ENCODE peak calls at places on chromosomes 6 and 20, in eight cellular contexts. E is pancreas, L is OCI-LY7, O is prostate gland, T is AG09309, X is AG04449, I is MG63, K is coronary artery. N is an unnamed sample.

GRCh38 chr20:43923322-43923721 is 8.7 kb downstream of the TOX2 start:
- DNase-seq in E (no peak), L (no peak), O (no peak), T (no peak), X (no peak), I (no peak), K (no peak), N (no peak)

GRCh38 chr6:46684771-46685170 is 2.9 kb upstream of the TDRD6 start:
- DNase-seq in E (no peak), L (no peak), O (no peak), T (no peak), X (peak), I (no peak), K (no peak), N (no peak)

GRCh38 chr6:44527191-44527960 is 139.9 kb downstream of the CDC5L start:
- DNase-seq in E (no peak), L (no peak), O (no peak), T (no peak), X (no peak), I (no peak), K (peak), N (no peak)

GRCh38 chr20:63232235-63233060 is 3.3 kb upstream of the BIRC7 start:
- DNase-seq in E (no peak), L (no peak), O (no peak), T (peak), X (peak), I (peak), K (no peak), N (no peak)

GRCh38 chr6:23642849-23643248 is 483.2 kb upstream of the NRSN1 start:
- DNase-seq in E (no peak), L (no peak), O (no peak), T (no peak), X (no peak), I (no peak), K (no peak), N (no peak)

GRCh38 chr20:54184920-54185626 is 11.3 kb upstream of the CYP24A1 start:
- DNase-seq in E (no peak), L (no peak), O (no peak), T (no peak), X (no peak), I (no peak), K (no peak), N (no peak)

GRCh38 chr6:22106445-22106844 is 190.4 kb downstream of the PRL start:
- DNase-seq in E (no peak), L (no peak), O (no peak), T (no peak), X (no peak), I (no peak), K (no peak), N (no peak)

GRCh38 chr6:170383466-170384075 is 77.0 kb downstream of the FAM120B start:
- DNase-seq in E (no peak), L (no peak), O (no peak), T (no peak), X (no peak), I (no peak), K (no peak), N (no peak)

GRCh38 chr6:37501632-37502466 is 2.2 kb upstream of the CCDC167 start:
- DNase-seq in E (no peak), L (peak), O (no peak), T (no peak), X (no peak), I (no peak), K (no peak), N (no peak)

GRCh38 chr6:152261179-152261578 is 376.0 kb downstream of the SYNE1 start:
- DNase-seq in E (no peak), L (no peak), O (no peak), T (no peak), X (no peak), I (no peak), K (no peak), N (peak)

GRCh38 chr20:62051166-62051900 is 14.3 kb downstream of the TAF4 start:
- DNase-seq in E (no peak), L (no peak), O (no peak), T (no peak), X (no peak), I (no peak), K (no peak), N (no peak)

GRCh38 chr6:34985236-34985635 is 96.2 kb downstream of the ANKS1A start:
- DNase-seq in E (no peak), L (no peak), O (no peak), T (no peak), X (no peak), I (no peak), K (no peak), N (no peak)

GRCh38 chr20:22904411-22904810 is 130.7 kb upstream of the SSTR4 start:
- DNase-seq in E (no peak), L (no peak), O (no peak), T (no peak), X (no peak), I (no peak), K (no peak), N (no peak)

GRCh38 chr6:167140589-167141474 is 16.9 kb downstream of the GPR31 start:
- DNase-seq in E (no peak), L (peak), O (no peak), T (no peak), X (no peak), I (no peak), K (no peak), N (no peak)

GRCh38 chr6:25681848-25682247 is 29.8 kb downstream of the SCGN start:
- DNase-seq in E (no peak), L (no peak), O (no peak), T (no peak), X (no peak), I (no peak), K (no peak), N (no peak)

GRCh38 chr6:105211831-105212230 is 32.0 kb upstream of the POPDC3 start:
- DNase-seq in E (no peak), L (no peak), O (no peak), T (no peak), X (no peak), I (no peak), K (no peak), N (no peak)

GRCh38 chr6:85455627-85456026 is 5.7 kb downstream of the NT5E start:
- DNase-seq in E (no peak), L (no peak), O (no peak), T (no peak), X (no peak), I (no peak), K (no peak), N (no peak)

GRCh38 chr6:150152891-150153876 is 10.3 kb downstream of the PPP1R14C start:
- DNase-seq in E (no peak), L (no peak), O (peak), T (no peak), X (no peak), I (no peak), K (no peak), N (no peak)

GRCh38 chr6:97394160-97394748 is 111.2 kb upstream of the MMS22L start:
- DNase-seq in E (no peak), L (peak), O (peak), T (peak), X (no peak), I (peak), K (no peak), N (no peak)

GRCh38 chr6:104930939-104931338 is 26.0 kb upstream of the LIN28B start:
- DNase-seq in E (no peak), L (no peak), O (no peak), T (no peak), X (no peak), I (no peak), K (no peak), N (no peak)

GRCh38 chr6:121354764-121355163 is 20.5 kb upstream of the TBC1D32 start:
- DNase-seq in E (no peak), L (no peak), O (no peak), T (no peak), X (no peak), I (no peak), K (no peak), N (no peak)

GRCh38 chr20:59866338-59866737 is 67.1 kb downstream of the SYCP2 start:
- DNase-seq in E (no peak), L (no peak), O (no peak), T (no peak), X (no peak), I (no peak), K (no peak), N (no peak)

GRCh38 chr6:12033770-12034169 is 21.7 kb downstream of the HIVEP1 start:
- DNase-seq in E (no peak), L (no peak), O (no peak), T (no peak), X (no peak), I (no peak), K (no peak), N (no peak)

GRCh38 chr20:38127011-38127621 is 38.0 kb downstream of the TGM2 start:
- DNase-seq in E (no peak), L (no peak), O (no peak), T (no peak), X (no peak), I (peak), K (peak), N (peak)

GRCh38 chr6:20921533-20921932 is 387.3 kb downstream of the CDKAL1 start:
- DNase-seq in E (no peak), L (no peak), O (no peak), T (peak), X (no peak), I (peak), K (no peak), N (no peak)

GRCh38 chr20:32354592-32355416 is 3.3 kb upstream of the ASXL1 start:
- DNase-seq in E (no peak), L (no peak), O (no peak), T (no peak), X (no peak), I (peak), K (no peak), N (no peak)

GRCh38 chr6:108001696-108002231 is 43.8 kb upstream of the SEC63 start:
- DNase-seq in E (no peak), L (no peak), O (no peak), T (no peak), X (no peak), I (no peak), K (no peak), N (no peak)

GRCh38 chr6:11824986-11825385 is 46.4 kb upstream of the ADTRP start:
- DNase-seq in E (no peak), L (no peak), O (no peak), T (no peak), X (no peak), I (no peak), K (no peak), N (no peak)

GRCh38 chr6:56851104-56851503 is 103.8 kb upstream of the BEND6 start:
- DNase-seq in E (no peak), L (no peak), O (no peak), T (no peak), X (no peak), I (no peak), K (no peak), N (no peak)

GRCh38 chr6:48325701-48326100 is 214.7 kb upstream of the PTCHD4 start:
- DNase-seq in E (no peak), L (no peak), O (no peak), T (no peak), X (no peak), I (no peak), K (no peak), N (no peak)

GRCh38 chr20:37564388-37565133 is 36.9 kb upstream of the BLCAP start:
- DNase-seq in E (peak), L (peak), O (no peak), T (no peak), X (no peak), I (peak), K (no peak), N (peak)

GRCh38 chr6:26056583-26057350 is 30.5 kb upstream of the HFE start:
- DNase-seq in E (peak), L (peak), O (peak), T (no peak), X (no peak), I (no peak), K (no peak), N (no peak)

GRCh38 chr6:136527831-136528230 is 22.4 kb downstream of the MAP7 start:
- DNase-seq in E (no peak), L (no peak), O (no peak), T (no peak), X (no peak), I (no peak), K (no peak), N (no peak)

GRCh38 chr6:21595265-21595950 is 1.9 kb downstream of the SOX4 start:
- DNase-seq in E (peak), L (peak), O (peak), T (no peak), X (no peak), I (peak), K (peak), N (peak)

GRCh38 chr6:97282238-97282725 is 734 bp downstream of the MMS22L start:
- DNase-seq in E (no peak), L (peak), O (no peak), T (no peak), X (no peak), I (no peak), K (no peak), N (no peak)

GRCh38 chr20:58783515-58783914 is 67.2 kb downstream of the GNAS-AS1 start:
- DNase-seq in E (no peak), L (no peak), O (no peak), T (no peak), X (no peak), I (no peak), K (no peak), N (no peak)

GRCh38 chr6:127457444-127458064 is 1.6 kb downstream of the KIAA0408 start:
- DNase-seq in E (no peak), L (no peak), O (no peak), T (peak), X (peak), I (no peak), K (no peak), N (no peak)
- H3K4me3 ChIP-seq in E (no peak), L (no peak), O (no peak), T (no peak), X (no peak), I (no peak), K (peak), N (peak)

DNA sequence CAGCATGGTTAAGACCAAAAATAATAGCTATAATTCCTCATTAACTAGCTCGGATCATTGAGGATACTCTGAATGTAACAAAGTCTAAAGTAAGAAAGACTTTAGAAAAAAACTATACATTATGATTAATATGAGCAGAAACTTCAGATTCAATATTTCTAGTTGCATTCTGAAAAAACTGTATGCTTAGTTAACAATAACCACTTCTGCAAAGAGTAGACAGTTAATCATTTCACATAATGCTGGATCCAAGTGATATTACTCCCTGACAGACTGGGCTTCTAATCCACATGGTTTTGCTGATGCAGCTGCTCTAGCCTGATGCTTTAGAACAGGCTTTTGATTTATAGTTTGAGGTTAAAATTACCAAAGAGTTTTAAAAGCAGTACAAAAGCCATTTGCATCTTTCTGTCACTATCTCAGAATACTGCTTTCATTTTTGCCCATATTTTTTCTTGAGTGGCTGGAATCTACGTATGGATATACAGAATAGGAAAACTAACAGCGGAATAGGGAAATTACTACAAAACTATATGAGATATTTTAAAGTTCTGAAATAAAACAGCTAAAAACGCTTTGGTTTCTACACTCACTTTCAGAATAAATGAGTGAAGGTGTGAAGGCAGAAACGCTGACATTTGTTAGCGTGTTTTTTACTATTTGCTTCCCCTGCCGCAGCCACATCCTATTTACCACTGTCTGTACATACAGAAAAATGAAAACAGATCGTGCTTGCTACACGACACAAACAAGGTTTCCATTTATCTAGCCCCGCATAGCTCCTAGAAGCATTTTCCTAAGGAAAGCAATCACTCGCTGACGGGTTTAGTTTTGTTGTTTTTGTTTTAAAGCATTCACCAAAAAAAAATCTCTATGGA is 61.8 kb downstream of the METTL24 start:
- DNase-seq in E (no peak), L (no peak), O (no peak), T (no peak), X (no peak), I (no peak), K (no peak), N (no peak)
- H3K4me3 ChIP-seq in E (no peak), L (no peak), O (no peak), T (no peak), X (no peak), I (no peak), K (no peak), N (no peak)

GRCh38 chr20:49518576-49518975 is 36.1 kb upstream of the KCNB1 start:
- DNase-seq in E (no peak), L (no peak), O (no peak), T (no peak), X (no peak), I (no peak), K (no peak), N (no peak)

GRCh38 chr20:49519212-49519712 is 36.8 kb upstream of the KCNB1 start:
- DNase-seq in E (no peak), L (no peak), O (no peak), T (no peak), X (no peak), I (no peak), K (no peak), N (no peak)

GRCh38 chr20:49516916-49517315 is 34.4 kb upstream of the KCNB1 start:
- DNase-seq in E (no peak), L (no peak), O (no peak), T (no peak), X (no peak), I (no peak), K (no peak), N (no peak)

GRCh38 chr20:49515588-49515987 is 33.1 kb upstream of the KCNB1 start:
- DNase-seq in E (no peak), L (no peak), O (peak), T (no peak), X (no peak), I (no peak), K (no peak), N (no peak)

DNA sequence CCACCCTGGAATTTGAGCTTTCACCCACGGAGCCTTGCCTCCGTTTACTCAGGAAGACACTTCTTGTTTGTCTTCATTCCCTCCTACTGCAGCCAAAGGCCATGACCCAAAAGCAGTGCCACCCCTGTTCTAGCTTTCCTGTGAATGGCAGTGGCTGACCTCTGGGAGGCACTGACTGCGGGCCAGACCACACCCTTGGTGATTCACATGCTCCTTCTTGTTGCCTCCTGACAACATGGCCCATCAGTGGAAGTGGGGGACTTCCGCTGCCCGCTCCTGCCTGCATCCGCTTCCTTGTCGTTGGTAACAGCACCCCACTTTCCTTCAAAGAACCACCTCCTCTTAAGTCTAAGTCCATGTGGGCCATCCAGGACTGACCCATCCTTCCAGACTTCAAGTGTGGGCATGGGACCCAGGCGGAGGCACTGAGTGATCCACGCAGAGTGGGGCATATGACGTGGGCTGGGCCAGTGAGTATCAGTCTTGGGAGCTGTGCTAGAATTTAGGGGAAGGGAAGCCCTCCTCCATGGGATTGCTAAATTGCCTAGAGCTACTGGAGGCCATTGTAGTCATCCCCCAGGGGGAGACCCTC is 35.1 kb upstream of the KCNB1 start:
- DNase-seq in E (no peak), L (no peak), O (no peak), T (no peak), X (no peak), I (peak), K (no peak), N (no peak)
- H3K4me3 ChIP-seq in E (no peak), L (no peak), O (no peak), T (no peak), X (no peak), I (no peak), K (no peak), N (no peak)

GRCh38 chr6:113875470-113875869 is 18.3 kb downstream of the MARCKS start:
- DNase-seq in E (no peak), L (no peak), O (no peak), T (no peak), X (no peak), I (no peak), K (no peak), N (no peak)

GRCh38 chr6:113870917-113871316 is 13.8 kb downstream of the MARCKS start:
- DNase-seq in E (no peak), L (no peak), O (no peak), T (no peak), X (no peak), I (no peak), K (no peak), N (no peak)

GRCh38 chr6:113871975-113872374 is 14.8 kb downstream of the MARCKS start:
- DNase-seq in E (no peak), L (no peak), O (no peak), T (no peak), X (no peak), I (no peak), K (no peak), N (no peak)

GRCh38 chr6:113876654-113877053 is 19.5 kb downstream of the MARCKS start:
- DNase-seq in E (no peak), L (no peak), O (no peak), T (no peak), X (no peak), I (no peak), K (no peak), N (no peak)

GRCh38 chr6:113873043-113873667 is 16.0 kb downstream of the MARCKS start:
- DNase-seq in E (peak), L (peak), O (no peak), T (no peak), X (no peak), I (no peak), K (no peak), N (peak)
- H3K4me3 ChIP-seq in E (peak), L (no peak), O (no peak), T (no peak), X (no peak), I (no peak), K (peak), N (no peak)

GRCh38 chr6:84137989-84138575 is 89.4 kb downstream of the CEP162 start:
- DNase-seq in E (no peak), L (no peak), O (no peak), T (no peak), X (no peak), I (no peak), K (no peak), N (no peak)
- H3K4me3 ChIP-seq in E (no peak), L (no peak), O (no peak), T (no peak), X (no peak), I (no peak), K (no peak), N (no peak)

N was measured in psoas muscle.